ENCODE peak calls at places on chromosomes 12 and 14, in seven cellular contexts. A, W, E, H, L, O and P are unnamed samples.
A peak's percentile ranks its signal among the peaks of the same experiment; 100 is the strongest.

GRCh38 chr14:30125322-30125944 is 197.8 kb upstream of the PRKD1 start:
- DNase-seq in O (no peak), A (no peak), H (no peak), E (no peak), W (no peak), L (no peak), P (no peak)

GRCh38 chr12:56338643-56339422 is at the start of gene IL23A:
- DNase-seq in W (no peak), O (peak; percentile 88), A (no peak), L (peak; percentile 80), E (peak; percentile 72), H (no peak), P (peak; percentile 73)

GRCh38 chr12:55724226-55724939 is 4.2 kb downstream of the RDH5 start:
- DNase-seq in H (peak; percentile 84), O (peak; percentile 64), E (peak; percentile 55), A (peak; percentile 76), W (peak; percentile 82), L (peak; percentile 78), P (no peak)

GRCh38 chr14:79730911-79731310 is 480.4 kb downstream of the DIO2 start:
- DNase-seq in A (no peak), E (no peak), O (no peak), L (no peak), W (no peak), H (no peak), P (no peak)

GRCh38 chr14:70706177-70706576 is 64.5 kb downstream of the TTC9 start:
- DNase-seq in E (no peak), W (no peak), L (no peak), A (no peak), H (no peak), O (no peak), P (no peak)

GRCh38 chr12:45130881-45131281 is 80.0 kb upstream of the DBX2 start:
- DNase-seq in L (peak; percentile 53), W (peak; percentile 26), A (no peak), H (no peak), E (peak; percentile 5), O (peak; percentile 86), P (no peak)

GRCh38 chr12:112163471-112164325 is 38.3 kb downstream of the TRAFD1 start:
- DNase-seq in O (no peak), A (peak; percentile 39), L (no peak), E (no peak), W (no peak), H (no peak), P (no peak)

GRCh38 chr12:124545508-124546418 is 21.6 kb downstream of the NCOR2 start:
- DNase-seq in L (no peak), W (no peak), A (peak; percentile 55), E (peak; percentile 9), O (no peak), H (peak; percentile 73), P (no peak)

GRCh38 chr14:77088219-77088618 is 9.8 kb upstream of the CIPC start:
- DNase-seq in H (no peak), O (peak; percentile 100), E (no peak), W (no peak), L (no peak), A (no peak), P (peak; percentile 85)

GRCh38 chr12:54131641-54132280 is 57.0 kb downstream of the SMUG1 start:
- DNase-seq in W (no peak), H (no peak), A (no peak), L (no peak), E (no peak), O (no peak), P (no peak)

GRCh38 chr14:61526405-61527312 is 168.7 kb upstream of the HIF1A start:
- DNase-seq in H (no peak), L (no peak), A (no peak), O (peak; percentile 95), E (no peak), W (peak; percentile 60), P (no peak)

GRCh38 chr14:89573399-89573657 is 156.3 kb upstream of the FOXN3 start:
- DNase-seq in H (no peak), W (no peak), E (no peak), O (no peak), A (no peak), L (no peak), P (no peak)

GRCh38 chr12:51281202-51281924 is 11.1 kb upstream of the SMAGP start:
- DNase-seq in O (peak; percentile 36), A (no peak), L (no peak), H (no peak), E (no peak), W (no peak), P (no peak)

GRCh38 chr12:124613151-124613585 is 45.8 kb upstream of the NCOR2 start:
- DNase-seq in H (no peak), E (no peak), A (no peak), W (no peak), O (peak; percentile 71), L (no peak), P (no peak)

GRCh38 chr14:77122555-77123125 is 19.0 kb downstream of the ZDHHC22 start:
- DNase-seq in H (no peak), O (no peak), A (no peak), E (no peak), W (no peak), L (peak; percentile 83), P (no peak)

GRCh38 chr12:14664434-14665023 is 31.9 kb downstream of the GUCY2C start:
- DNase-seq in A (no peak), L (peak; percentile 77), O (peak; percentile 66), E (peak; percentile 7), W (no peak), H (no peak), P (no peak)

GRCh38 chr14:55448146-55448614 is 7.8 kb upstream of the TBPL2 start:
- DNase-seq in E (no peak), O (peak; percentile 100), W (no peak), A (no peak), L (no peak), H (no peak), P (peak; percentile 98)

GRCh38 chr12:121814429-121815119 is 10.8 kb downstream of the SETD1B start:
- DNase-seq in L (no peak), W (no peak), E (no peak), A (peak; percentile 56), H (peak; percentile 65), O (no peak), P (peak; percentile 58)

GRCh38 chr14:106831322-106831720 is 1304.9 kb downstream of the TMEM121 start:
- DNase-seq in W (no peak), H (no peak), O (no peak), E (peak; percentile 20), A (no peak), L (peak; percentile 91), P (no peak)

GRCh38 chr12:43776498-43776897 is 17.7 kb downstream of the IRAK4 start:
- DNase-seq in A (no peak), E (no peak), L (peak; percentile 43), H (no peak), W (no peak), O (peak; percentile 76), P (no peak)

GRCh38 chr14:59869381-59870255 is 958 bp downstream of the RTN1 start:
- DNase-seq in W (no peak), H (no peak), O (no peak), E (no peak), A (peak; percentile 56), L (no peak), P (no peak)

GRCh38 chr14:63478024-63478423 is 65.2 kb downstream of the PPP2R5E start:
- DNase-seq in H (no peak), E (no peak), L (peak; percentile 61), W (no peak), O (no peak), A (no peak), P (no peak)

GRCh38 chr12:50574621-50575348 is 70.0 kb downstream of the DIP2B start:
- DNase-seq in O (no peak), L (no peak), A (no peak), H (no peak), W (no peak), E (no peak), P (no peak)

GRCh38 chr12:69682136-69682755 is 16.9 kb downstream of the BEST3 start:
- DNase-seq in E (no peak), W (no peak), O (no peak), A (no peak), L (no peak), H (no peak), P (no peak)

GRCh38 chr14:23093104-23093503 is 1.8 kb downstream of the ACIN1 start:
- DNase-seq in A (no peak), L (no peak), E (no peak), O (no peak), W (no peak), H (no peak), P (no peak)
- H3K4me3 ChIP-seq in A (no peak overlapping the region), L (peak overlapping the region; percentile 92), E (no peak overlapping the region), O (peak overlapping the region; percentile 95), W (no peak overlapping the region), H (no peak overlapping the region), P (no peak overlapping the region)

GRCh38 chr14:99426265-99426664 is 54.4 kb downstream of the SETD3 start:
- DNase-seq in O (no peak), E (no peak), A (no peak), H (no peak), L (peak; percentile 63), W (no peak), P (no peak)

GRCh38 chr14:99425272-99425681 is 55.4 kb downstream of the SETD3 start:
- DNase-seq in E (no peak), H (peak; percentile 69), O (no peak), L (peak; percentile 51), W (peak; percentile 84), A (peak; percentile 71), P (no peak)

GRCh38 chr14:99422220-99423010 is 58.2 kb downstream of the SETD3 start:
- DNase-seq in W (no peak), E (no peak), L (no peak), O (no peak), H (no peak), A (no peak), P (no peak)

GRCh38 chr14:99423434-99423833 is 57.2 kb downstream of the SETD3 start:
- DNase-seq in L (no peak), W (no peak), E (no peak), O (no peak), A (no peak), H (no peak), P (no peak)

DNA sequence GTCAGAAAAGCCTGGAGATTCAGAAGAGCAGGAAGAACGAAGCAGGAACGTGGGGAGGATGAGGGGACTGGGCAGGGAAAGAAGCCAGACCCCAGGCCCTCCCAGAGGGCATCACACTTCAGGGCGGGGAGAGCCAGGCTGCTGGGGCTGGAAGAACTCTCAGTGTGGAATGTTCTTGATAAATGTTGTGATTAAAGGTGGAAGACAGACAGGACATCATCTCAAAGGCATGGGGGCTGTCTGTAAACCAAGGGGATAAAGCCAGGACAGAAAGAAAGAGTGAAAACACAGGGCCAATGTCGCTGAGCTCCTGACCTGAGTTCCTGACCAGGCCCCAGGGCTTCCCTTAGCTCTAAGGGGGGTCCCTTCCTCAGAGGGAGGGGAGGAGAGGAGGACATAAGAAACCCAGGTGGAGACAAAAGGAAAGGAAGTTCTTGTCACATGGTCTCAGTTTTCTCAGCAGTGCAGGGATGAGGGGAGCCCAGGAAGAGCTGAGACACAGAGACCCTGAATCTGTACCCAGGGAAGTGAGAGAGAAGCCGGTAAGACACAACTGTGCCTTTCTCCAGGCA is 56.3 kb downstream of the SETD3 start:
- DNase-seq in O (no peak), H (no peak), A (no peak), W (no peak), E (no peak), L (peak; percentile 24), P (no peak)
- H3K27ac ChIP-seq in O (no peak overlapping the region), H (no peak overlapping the region), A (no peak overlapping the region), W (peak overlapping the region; percentile 73), E (no peak overlapping the region), L (peak overlapping the region; percentile 81), P (no peak overlapping the region)

GRCh38 chr14:104656014-104656714 is 33.3 kb upstream of the INF2 start:
- DNase-seq in W (no peak), E (no peak), L (peak; percentile 53), O (no peak), A (no peak), H (no peak), P (no peak)
- TF ChIP-seq CTCF in W (no peak), E (no peak), L (no peak), O (no peak), A (no peak), H (no peak), P (no peak)

GRCh38 chr12:2323538-2324261 is 270.9 kb downstream of the CACNA1C start:
- DNase-seq in O (no peak), H (no peak), A (no peak), L (no peak), E (no peak), W (no peak), P (peak; percentile 30)
- H3K4me3 ChIP-seq in O (no peak overlapping the region), H (no peak overlapping the region), A (no peak overlapping the region), L (no peak overlapping the region), E (no peak overlapping the region), W (no peak overlapping the region), P (no peak overlapping the region)